ENCODE peak calls at places on chromosomes 13 and 19, in seven cellular contexts. One of them, this sample, is unnamed.

GRCh38 chr19:57559008-57559403 is 657 bp downstream of the ZNF550 start:
- DNase-seq in effector memory CD4-positive, alpha-beta T cell: no peak
- DNase-seq in body of pancreas: no peak
- DNase-seq in fibroblast of lung: no peak
- DNase-seq in breast epithelium: no peak
- DNase-seq in Panc1: no peak
- DNase-seq in neural progenitor cell: peak; percentile 58
- DNase-seq in this sample: peak; percentile 10

GRCh38 chr19:29285878-29286277 is 72.9 kb upstream of the UQCRFS1 start:
- DNase-seq in effector memory CD4-positive, alpha-beta T cell: no peak
- DNase-seq in body of pancreas: no peak
- DNase-seq in fibroblast of lung: no peak
- DNase-seq in breast epithelium: no peak
- DNase-seq in Panc1: no peak
- DNase-seq in neural progenitor cell: peak; percentile 76
- DNase-seq in this sample: no peak

GRCh38 chr19:1847348-1847683 is 967 bp downstream of the REXO1 start:
- DNase-seq in effector memory CD4-positive, alpha-beta T cell: no peak
- DNase-seq in body of pancreas: no peak
- DNase-seq in fibroblast of lung: no peak
- DNase-seq in breast epithelium: no peak
- DNase-seq in Panc1: no peak
- DNase-seq in neural progenitor cell: no peak
- DNase-seq in this sample: no peak

GRCh38 chr19:45693168-45693788 is 812 bp downstream of the QPCTL start:
- DNase-seq in effector memory CD4-positive, alpha-beta T cell: peak; percentile 64
- DNase-seq in body of pancreas: peak; percentile 82
- DNase-seq in fibroblast of lung: peak; percentile 66
- DNase-seq in breast epithelium: peak; percentile 80
- DNase-seq in Panc1: no peak
- DNase-seq in neural progenitor cell: peak; percentile 88
- DNase-seq in this sample: peak; percentile 73

GRCh38 chr13:35349673-35350278 is 126.7 kb downstream of the MAB21L1 start:
- DNase-seq in effector memory CD4-positive, alpha-beta T cell: no peak
- DNase-seq in body of pancreas: no peak
- DNase-seq in fibroblast of lung: peak; percentile 4
- DNase-seq in breast epithelium: no peak
- DNase-seq in Panc1: no peak
- DNase-seq in neural progenitor cell: no peak
- DNase-seq in this sample: peak; percentile 93

GRCh38 chr19:20607943-20608342 is 42.4 kb upstream of the ZNF737 start:
- DNase-seq in effector memory CD4-positive, alpha-beta T cell: no peak
- DNase-seq in body of pancreas: peak; percentile 16
- DNase-seq in fibroblast of lung: no peak
- DNase-seq in breast epithelium: no peak
- DNase-seq in Panc1: no peak
- DNase-seq in neural progenitor cell: no peak
- DNase-seq in this sample: no peak

GRCh38 chr13:58933475-58933874 is 1230.3 kb downstream of the DIAPH3 start:
- DNase-seq in effector memory CD4-positive, alpha-beta T cell: no peak
- DNase-seq in body of pancreas: no peak
- DNase-seq in fibroblast of lung: no peak
- DNase-seq in breast epithelium: no peak
- DNase-seq in Panc1: no peak
- DNase-seq in neural progenitor cell: no peak
- DNase-seq in this sample: no peak

GRCh38 chr19:29476528-29476927 is 49.3 kb upstream of the VSTM2B start:
- DNase-seq in effector memory CD4-positive, alpha-beta T cell: no peak
- DNase-seq in body of pancreas: no peak
- DNase-seq in fibroblast of lung: no peak
- DNase-seq in breast epithelium: no peak
- DNase-seq in Panc1: no peak
- DNase-seq in neural progenitor cell: no peak
- DNase-seq in this sample: no peak

GRCh38 chr19:43596842-43597461 is 557 bp downstream of the ZNF576 start:
- DNase-seq in effector memory CD4-positive, alpha-beta T cell: no peak
- DNase-seq in body of pancreas: no peak
- DNase-seq in fibroblast of lung: no peak
- DNase-seq in breast epithelium: no peak
- DNase-seq in Panc1: no peak
- DNase-seq in neural progenitor cell: peak; percentile 18
- DNase-seq in this sample: no peak

GRCh38 chr19:18814063-18814462 is 17.7 kb upstream of the UPF1 start:
- DNase-seq in effector memory CD4-positive, alpha-beta T cell: no peak
- DNase-seq in body of pancreas: no peak
- DNase-seq in fibroblast of lung: peak; percentile 33
- DNase-seq in breast epithelium: no peak
- DNase-seq in Panc1: no peak
- DNase-seq in neural progenitor cell: no peak
- DNase-seq in this sample: no peak

GRCh38 chr19:46018729-46019251 is 4.1 kb downstream of the PGLYRP1 start:
- DNase-seq in effector memory CD4-positive, alpha-beta T cell: no peak
- DNase-seq in body of pancreas: no peak
- DNase-seq in fibroblast of lung: no peak
- DNase-seq in breast epithelium: no peak
- DNase-seq in Panc1: no peak
- DNase-seq in neural progenitor cell: no peak
- DNase-seq in this sample: no peak

GRCh38 chr19:32234663-32235217 is 110.7 kb upstream of the ZNF507 start:
- DNase-seq in effector memory CD4-positive, alpha-beta T cell: no peak
- DNase-seq in body of pancreas: no peak
- DNase-seq in fibroblast of lung: no peak
- DNase-seq in breast epithelium: no peak
- DNase-seq in Panc1: no peak
- DNase-seq in neural progenitor cell: no peak
- DNase-seq in this sample: no peak

GRCh38 chr19:11288349-11288748 is 7.6 kb upstream of the TSPAN16 start:
- DNase-seq in effector memory CD4-positive, alpha-beta T cell: no peak
- DNase-seq in body of pancreas: no peak
- DNase-seq in fibroblast of lung: peak; percentile 45
- DNase-seq in breast epithelium: no peak
- DNase-seq in Panc1: no peak
- DNase-seq in neural progenitor cell: no peak
- DNase-seq in this sample: no peak

GRCh38 chr13:99970761-99971575 is 599 bp downstream of the ZIC5 start:
- DNase-seq in effector memory CD4-positive, alpha-beta T cell: no peak
- DNase-seq in body of pancreas: no peak
- DNase-seq in fibroblast of lung: no peak
- DNase-seq in breast epithelium: no peak
- DNase-seq in Panc1: no peak
- DNase-seq in neural progenitor cell: peak; percentile 87
- DNase-seq in this sample: no peak
- H3K27me3 ChIP-seq in effector memory CD4-positive, alpha-beta T cell: peaks cover 88% of the 10 kb centered on the region
- H3K27me3 ChIP-seq in body of pancreas: peaks cover 70% of the 10 kb centered on the region
- H3K27me3 ChIP-seq in fibroblast of lung: peaks cover 82% of the 10 kb centered on the region
- H3K27me3 ChIP-seq in breast epithelium: peaks cover 93% of the 10 kb centered on the region
- H3K27me3 ChIP-seq in Panc1: no peaks in the 10 kb centered on the region
- H3K27me3 ChIP-seq in neural progenitor cell: peaks cover 38% of the 10 kb centered on the region
- H3K27me3 ChIP-seq in this sample: peaks cover 59% of the 10 kb centered on the region

DNA sequence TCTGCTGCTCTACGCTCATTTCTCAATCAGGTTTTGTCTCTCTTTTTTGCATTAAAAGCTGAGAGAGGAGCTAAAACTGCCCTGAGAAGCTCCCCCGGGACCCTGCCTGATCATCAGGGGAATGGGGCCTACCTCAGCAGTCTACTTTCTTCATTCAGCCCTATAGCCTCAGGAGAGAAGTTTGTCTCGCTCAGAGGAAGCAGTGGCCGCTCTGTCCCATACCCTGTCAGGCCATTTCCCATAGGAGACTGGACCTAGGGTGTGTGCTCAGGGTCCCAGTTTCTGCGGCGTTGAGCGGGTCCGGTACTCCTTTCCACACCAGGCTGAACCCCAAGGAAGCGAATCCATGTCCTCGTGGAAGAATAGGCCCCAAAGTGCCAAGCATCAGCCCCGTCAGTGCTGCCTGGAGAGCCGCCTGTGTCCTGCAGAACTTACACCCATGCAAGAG is 21.7 kb downstream of the UBE2L5 start:
- DNase-seq in effector memory CD4-positive, alpha-beta T cell: no peak
- DNase-seq in body of pancreas: no peak
- DNase-seq in fibroblast of lung: no peak
- DNase-seq in breast epithelium: no peak
- DNase-seq in Panc1: no peak
- DNase-seq in neural progenitor cell: no peak
- DNase-seq in this sample: no peak
- H3K27ac ChIP-seq in effector memory CD4-positive, alpha-beta T cell: no peak overlapping the region
- H3K27ac ChIP-seq in body of pancreas: no peak overlapping the region
- H3K27ac ChIP-seq in fibroblast of lung: no peak overlapping the region
- H3K27ac ChIP-seq in breast epithelium: no peak overlapping the region
- H3K27ac ChIP-seq in Panc1: no peak overlapping the region
- H3K27ac ChIP-seq in neural progenitor cell: no peak overlapping the region
- H3K27ac ChIP-seq in this sample: no peak overlapping the region

DNA sequence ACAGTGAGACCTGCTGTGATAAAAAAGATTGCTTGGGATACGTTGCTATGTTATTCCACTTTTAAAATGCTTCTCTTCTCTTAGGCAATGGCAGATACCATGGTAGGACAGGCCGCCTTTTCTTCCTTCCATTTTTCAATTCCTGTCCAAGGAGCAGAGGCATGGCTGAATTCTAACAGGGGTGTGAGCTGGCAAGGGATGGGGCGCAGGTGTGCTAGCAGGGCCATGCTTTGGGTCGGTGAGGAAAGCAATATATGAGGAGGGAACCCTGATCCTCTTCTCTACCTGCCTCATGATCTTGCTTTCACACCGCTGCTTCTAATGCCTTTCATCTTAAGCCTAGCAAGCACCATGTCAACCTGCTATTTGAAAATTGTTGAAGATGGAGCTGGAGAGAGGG is 225.0 kb downstream of the KATNAL1 start:
- DNase-seq in effector memory CD4-positive, alpha-beta T cell: no peak
- DNase-seq in body of pancreas: no peak
- DNase-seq in fibroblast of lung: no peak
- DNase-seq in breast epithelium: no peak
- DNase-seq in Panc1: no peak
- DNase-seq in neural progenitor cell: no peak
- DNase-seq in this sample: no peak
- H3K9me3 ChIP-seq in effector memory CD4-positive, alpha-beta T cell: no peaks in the 10 kb centered on the region
- H3K9me3 ChIP-seq in body of pancreas: no peaks in the 10 kb centered on the region
- H3K9me3 ChIP-seq in fibroblast of lung: no peaks in the 10 kb centered on the region
- H3K9me3 ChIP-seq in breast epithelium: no peaks in the 10 kb centered on the region
- H3K9me3 ChIP-seq in Panc1: no peaks in the 10 kb centered on the region
- H3K9me3 ChIP-seq in neural progenitor cell: no peaks in the 10 kb centered on the region
- H3K9me3 ChIP-seq in this sample: no peaks in the 10 kb centered on the region

GRCh38 chr19:27750697-27751391 is 1462.1 kb downstream of the UQCRFS1 start:
- DNase-seq in effector memory CD4-positive, alpha-beta T cell: no peak
- DNase-seq in body of pancreas: no peak
- DNase-seq in fibroblast of lung: no peak
- DNase-seq in breast epithelium: no peak
- DNase-seq in Panc1: no peak
- DNase-seq in neural progenitor cell: no peak
- DNase-seq in this sample: no peak
- H3K27me3 ChIP-seq in effector memory CD4-positive, alpha-beta T cell: no peaks in the 10 kb centered on the region
- H3K27me3 ChIP-seq in body of pancreas: no peaks in the 10 kb centered on the region
- H3K27me3 ChIP-seq in fibroblast of lung: no peaks in the 10 kb centered on the region
- H3K27me3 ChIP-seq in breast epithelium: no peaks in the 10 kb centered on the region
- H3K27me3 ChIP-seq in Panc1: no peaks in the 10 kb centered on the region
- H3K27me3 ChIP-seq in neural progenitor cell: peaks cover 20% of the 10 kb centered on the region
- H3K27me3 ChIP-seq in this sample: no peaks in the 10 kb centered on the region

DNA sequence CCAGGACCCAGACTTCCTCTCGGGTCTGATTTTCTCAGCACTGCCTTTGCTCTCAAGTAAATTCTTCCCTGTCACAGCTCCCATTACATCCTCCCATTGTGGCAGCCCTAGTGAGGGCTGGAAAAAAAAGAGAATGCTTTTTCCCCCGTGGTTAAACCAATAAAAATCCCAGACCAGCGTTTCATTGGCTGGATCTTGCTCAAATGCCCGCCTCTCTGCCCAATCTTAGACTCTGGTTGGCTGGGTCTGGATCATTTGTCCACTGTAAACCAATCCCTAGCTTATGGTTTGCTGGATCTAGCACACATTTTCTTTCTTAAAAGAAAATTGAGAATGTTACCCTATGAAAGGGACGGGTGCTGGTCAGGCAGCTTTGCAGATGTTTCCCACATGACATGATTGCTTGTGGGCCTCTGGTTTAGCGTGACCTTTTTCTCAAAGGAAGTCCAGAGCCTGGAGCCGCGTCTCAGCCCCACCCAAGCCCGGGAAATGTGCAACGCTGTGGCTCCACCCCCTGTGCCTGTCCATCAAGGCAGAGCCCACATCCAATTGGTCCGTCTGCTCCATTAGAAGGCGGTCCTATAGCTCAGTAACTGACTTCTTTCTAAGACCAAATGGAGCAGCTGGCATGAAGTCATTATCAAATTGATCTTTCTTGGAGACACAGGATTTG is 2.8 kb upstream of the MCEMP1 start:
- DNase-seq in effector memory CD4-positive, alpha-beta T cell: no peak
- DNase-seq in body of pancreas: peak; percentile 73
- DNase-seq in fibroblast of lung: peak; percentile 78
- DNase-seq in breast epithelium: no peak
- DNase-seq in Panc1: no peak
- DNase-seq in neural progenitor cell: peak; percentile 71
- DNase-seq in this sample: peak; percentile 65
- H3K27ac ChIP-seq in effector memory CD4-positive, alpha-beta T cell: no peak overlapping the region
- H3K27ac ChIP-seq in body of pancreas: no peak overlapping the region
- H3K27ac ChIP-seq in fibroblast of lung: no peak overlapping the region
- H3K27ac ChIP-seq in breast epithelium: no peak overlapping the region
- H3K27ac ChIP-seq in Panc1: no peak overlapping the region
- H3K27ac ChIP-seq in neural progenitor cell: no peak overlapping the region
- H3K27ac ChIP-seq in this sample: no peak overlapping the region

DNA sequence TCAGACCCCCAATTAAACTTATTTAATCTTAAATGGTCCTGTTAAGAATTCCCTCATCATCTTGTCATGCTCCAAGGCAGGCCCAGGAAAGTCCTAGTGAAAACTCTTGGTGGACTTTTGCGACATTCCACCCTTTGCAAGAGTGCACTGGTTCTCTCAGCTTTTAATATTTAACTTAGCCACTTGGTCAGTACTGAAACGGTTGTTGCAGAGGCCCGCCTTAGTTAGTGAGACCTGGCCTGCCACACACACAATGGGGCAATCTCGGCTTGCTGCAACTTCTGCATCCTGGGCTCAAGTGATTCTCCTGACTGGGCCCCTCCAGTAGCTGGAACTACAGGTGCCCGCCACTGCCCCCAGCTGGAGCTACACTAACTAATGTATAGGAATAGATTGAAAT is 1366.0 kb downstream of the UQCRFS1 start:
- DNase-seq in effector memory CD4-positive, alpha-beta T cell: no peak
- DNase-seq in body of pancreas: no peak
- DNase-seq in fibroblast of lung: no peak
- DNase-seq in breast epithelium: no peak
- DNase-seq in Panc1: no peak
- DNase-seq in neural progenitor cell: no peak
- DNase-seq in this sample: no peak
- H3K9me3 ChIP-seq in effector memory CD4-positive, alpha-beta T cell: no peaks in the 10 kb centered on the region
- H3K9me3 ChIP-seq in body of pancreas: no peaks in the 10 kb centered on the region
- H3K9me3 ChIP-seq in fibroblast of lung: no peaks in the 10 kb centered on the region
- H3K9me3 ChIP-seq in breast epithelium: peaks cover 28% of the 10 kb centered on the region
- H3K9me3 ChIP-seq in Panc1: peaks cover 7% of the 10 kb centered on the region
- H3K9me3 ChIP-seq in neural progenitor cell: peaks cover 13% of the 10 kb centered on the region
- H3K9me3 ChIP-seq in this sample: peaks cover 11% of the 10 kb centered on the region